ENCODE peak calls at places on chromosomes 4 and X, in six cellular contexts. Q, U, Z, V, H and A are unnamed samples.

GRCh38 chrX:116198810-116199209 is 28.3 kb downstream of the AGTR2 start:
- DNase-seq in Z (no peak), V (no peak), Q (no peak), H (no peak), U (peak), A (no peak)

GRCh38 chr4:3766791-3767561 is 791 bp downstream of the ADRA2C start:
- DNase-seq in Q (no peak), H (no peak), Z (no peak), V (no peak), U (peak), A (no peak)

GRCh38 chrX:53831662-53832635 is 145.4 kb upstream of the HUWE1 start:
- DNase-seq in H (peak), V (no peak), U (peak), Q (no peak), Z (peak), A (no peak)

GRCh38 chr4:137524642-137525384 is 7.5 kb downstream of the PCDH18 start:
- DNase-seq in U (no peak), Q (no peak), H (no peak), Z (peak), V (no peak), A (no peak)

GRCh38 chrX:44651347-44651746 is 108.7 kb upstream of the FUNDC1 start:
- DNase-seq in H (no peak), Z (no peak), V (no peak), Q (no peak), U (peak), A (no peak)

GRCh38 chr4:112817933-112818921 is 181.3 kb downstream of the LARP7 start:
- DNase-seq in V (peak), U (peak), Q (no peak), H (no peak), Z (peak), A (peak)

GRCh38 chrX:9291666-9292065 is 173.2 kb upstream of the TBL1X start:
- DNase-seq in H (no peak), Q (no peak), U (peak), Z (no peak), V (no peak), A (no peak)

GRCh38 chrX:6644411-6644810 is 109.5 kb upstream of the VCX3A start:
- DNase-seq in U (no peak), V (no peak), Q (no peak), Z (no peak), H (no peak), A (no peak)

GRCh38 chrX:144791298-144791697 is 456.0 kb upstream of the SPANXN1 start:
- DNase-seq in H (no peak), V (no peak), U (peak), Z (no peak), Q (no peak), A (no peak)

GRCh38 chrX:135522132-135522530 is 1.7 kb downstream of the INTS6L start:
- DNase-seq in Z (no peak), V (no peak), H (no peak), U (no peak), Q (no peak), A (no peak)

GRCh38 chr4:25875281-25875745 is 12.5 kb upstream of the SEL1L3 start:
- DNase-seq in H (no peak), U (no peak), Q (no peak), Z (no peak), V (no peak), A (no peak)

GRCh38 chr4:5460106-5460801 is 248.1 kb downstream of the EVC2 start:
- DNase-seq in Q (peak), Z (peak), U (peak), H (no peak), V (no peak), A (no peak)

GRCh38 chr4:150722908-150723362 is 141.0 kb downstream of the MAB21L2 start:
- DNase-seq in H (no peak), Q (peak), U (peak), Z (no peak), V (peak), A (no peak)

GRCh38 chr4:172232966-172233365 is 419.8 kb downstream of the GALNTL6 start:
- DNase-seq in U (peak), H (no peak), Z (no peak), Q (no peak), V (no peak), A (no peak)

GRCh38 chr4:48269861-48270515 is 350 bp upstream of the TEC start:
- DNase-seq in Z (peak), H (peak), Q (peak), U (peak), V (peak), A (peak)

GRCh38 chr4:188372856-188373255 is 233.6 kb downstream of the TRIML1 start:
- DNase-seq in U (peak), H (no peak), Q (no peak), V (no peak), Z (peak), A (no peak)

GRCh38 chr4:2040391-2041233 is 18.5 kb upstream of the NAT8L start:
- DNase-seq in Z (no peak), Q (no peak), V (no peak), H (no peak), U (no peak), A (no peak)

GRCh38 chrX:11887175-11887574 is 129.1 kb downstream of the MSL3 start:
- DNase-seq in H (no peak), Q (no peak), Z (no peak), V (no peak), U (peak), A (no peak)

GRCh38 chrX:153623310-153624029 is 23.5 kb upstream of the DUSP9 start:
- DNase-seq in U (no peak), Q (no peak), Z (no peak), V (no peak), H (no peak), A (no peak)

GRCh38 chr4:74112399-74113090 is 13.6 kb upstream of the CXCL2 start:
- DNase-seq in Q (no peak), Z (peak), H (no peak), U (no peak), V (no peak), A (no peak)

GRCh38 chrX:115449742-115450141 is 111.2 kb upstream of the PLS3 start:
- DNase-seq in H (no peak), V (peak), Q (peak), U (no peak), Z (no peak), A (no peak)

GRCh38 chr4:2935762-2936743 is 27.2 kb downstream of the NOP14 start:
- DNase-seq in Z (no peak), V (no peak), U (no peak), Q (peak), H (peak), A (no peak)

GRCh38 chr4:730511-730910 is 24.9 kb downstream of the PCGF3 start:
- DNase-seq in H (no peak), Q (no peak), U (no peak), Z (no peak), V (no peak), A (no peak)

GRCh38 chrX:155966876-155967275 is 30.6 kb upstream of the IL9R start:
- DNase-seq in Q (no peak), U (peak), Z (no peak), V (no peak), H (peak), A (no peak)

GRCh38 chr4:120718979-120719566 is 203.5 kb downstream of the PRDM5 start:
- DNase-seq in V (no peak), H (no peak), U (peak), Z (peak), Q (no peak), A (no peak)

GRCh38 chr4:180057198-180057821 is 2185.9 kb upstream of the TENM3 start:
- DNase-seq in Q (no peak), Z (no peak), V (no peak), H (no peak), U (peak), A (peak)

GRCh38 chrX:23900220-23900797 is 7.4 kb downstream of the APOO start:
- DNase-seq in V (no peak), Z (no peak), Q (no peak), U (peak), H (no peak), A (no peak)

GRCh38 chr4:6463311-6464289 is 8.8 kb downstream of the PPP2R2C start:
- DNase-seq in H (no peak), V (no peak), Z (no peak), U (no peak), Q (peak), A (peak)

GRCh38 chr4:127632420-127633403 is at the start of gene INTU:
- DNase-seq in Q (peak), H (no peak), V (peak), U (peak), Z (peak), A (peak)

GRCh38 chrX:123590842-123591491 is 141.9 kb downstream of the THOC2 start:
- DNase-seq in Z (peak), U (no peak), H (no peak), Q (no peak), V (no peak), A (no peak)

GRCh38 chrX:51837926-51838325 is 55.5 kb upstream of the MAGED1 start:
- DNase-seq in U (no peak), H (no peak), Z (peak), Q (peak), V (no peak), A (no peak)

GRCh38 chr4:44121210-44121609 is 327.4 kb downstream of the KCTD8 start:
- DNase-seq in U (no peak), V (no peak), Q (no peak), H (no peak), Z (no peak), A (no peak)

GRCh38 chrX:19344661-19345060 is 934 bp downstream of the PDHA1 start:
- DNase-seq in H (no peak), U (no peak), Z (no peak), Q (no peak), V (no peak), A (no peak)
- H3K27ac ChIP-seq in H (peak), U (no peak), Z (no peak), Q (no peak), V (peak), A (no peak)

GRCh38 chr4:145881585-145881984 is 57.0 kb downstream of the ZNF827 start:
- DNase-seq in V (no peak), Q (no peak), H (no peak), Z (no peak), U (no peak), A (no peak)

GRCh38 chr4:145876531-145877180 is 62.0 kb downstream of the ZNF827 start:
- DNase-seq in H (no peak), U (no peak), Q (no peak), V (no peak), Z (no peak), A (no peak)

GRCh38 chr4:145879598-145879997 is 59.0 kb downstream of the ZNF827 start:
- DNase-seq in Z (peak), H (no peak), V (no peak), Q (no peak), U (no peak), A (no peak)

GRCh38 chr4:145880355-145880960 is 58.2 kb downstream of the ZNF827 start:
- DNase-seq in U (no peak), H (no peak), Z (no peak), Q (no peak), V (no peak), A (no peak)

DNA sequence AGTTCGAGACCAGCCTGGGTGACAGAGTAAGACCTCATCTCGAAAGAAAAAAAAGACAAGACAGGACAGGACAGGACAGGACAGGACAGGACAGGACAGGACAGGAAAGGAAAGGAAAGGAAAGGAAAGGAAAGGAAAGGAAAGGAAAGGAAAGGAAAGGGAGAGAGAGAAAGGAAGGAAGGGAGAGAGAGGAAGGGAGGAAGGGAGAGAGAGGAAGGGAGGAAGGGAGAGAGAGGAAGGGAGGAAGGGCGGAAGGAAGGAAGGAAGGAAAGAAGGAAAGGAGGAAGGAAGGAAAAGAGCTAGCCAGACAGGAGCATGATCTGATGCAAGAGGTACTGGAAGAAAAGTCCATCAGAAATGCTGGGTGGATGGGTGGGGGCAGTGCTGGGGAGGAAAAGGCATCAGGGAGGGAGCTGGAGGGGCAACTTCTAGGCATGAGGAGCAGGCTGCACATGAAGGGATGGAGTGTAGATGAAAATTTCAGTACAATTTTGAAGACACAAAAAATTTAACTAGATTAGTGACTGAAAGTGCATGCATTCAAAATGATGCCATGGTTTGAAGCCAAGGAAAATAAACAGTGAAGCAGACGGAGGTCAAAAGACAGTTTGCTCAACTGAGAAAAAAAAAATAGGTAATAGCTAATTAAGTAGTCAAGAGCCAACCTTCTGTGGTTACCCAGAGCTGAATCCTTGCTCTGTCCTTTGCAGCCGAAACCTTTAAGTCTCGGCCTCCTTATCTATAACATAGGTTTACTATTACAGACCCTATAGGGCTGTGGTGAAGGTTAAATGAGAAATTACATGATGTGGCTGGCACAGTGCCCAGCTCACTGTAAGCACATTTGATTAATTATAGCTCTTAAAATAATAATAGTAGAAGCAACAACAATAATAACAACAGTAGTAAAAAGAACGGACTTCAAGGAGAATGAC is 59.9 kb downstream of the ZNF827 start:
- DNase-seq in Q (no peak), H (no peak), V (no peak), Z (peak), U (no peak), A (no peak)
- H3K27ac ChIP-seq in Q (peak), H (no peak), V (no peak), Z (no peak), U (no peak), A (no peak)

DNA sequence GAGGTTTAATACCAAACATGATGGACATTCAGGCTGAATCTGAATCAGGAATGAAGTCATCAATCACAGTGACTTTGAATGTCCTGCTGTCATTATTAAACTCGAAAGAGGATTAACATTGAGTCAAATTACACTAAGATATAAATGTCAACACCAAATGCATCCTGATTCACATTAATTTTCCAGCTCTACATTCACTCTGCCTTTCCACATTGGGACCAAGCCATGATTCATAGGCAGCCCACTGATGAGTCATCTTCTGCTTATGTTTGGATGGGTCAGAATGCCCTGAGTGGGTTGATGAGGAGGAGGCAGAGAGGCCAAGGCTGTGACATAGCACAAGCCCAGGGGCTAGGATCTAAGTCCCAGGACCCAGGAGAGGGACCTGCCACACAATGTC is 247.6 kb upstream of the RPS6KA3 start:
- DNase-seq in U (no peak), V (no peak), Z (peak), Q (no peak), H (no peak), A (no peak)
- H3K27ac ChIP-seq in U (no peak), V (peak), Z (peak), Q (no peak), H (no peak), A (no peak)

GRCh38 chrX:40145670-40146470 is 48.1 kb upstream of the BCOR start:
- DNase-seq in H (no peak), Q (no peak), U (no peak), V (no peak), Z (no peak), A (no peak)
- H3K27ac ChIP-seq in H (no peak), Q (peak), U (no peak), V (peak), Z (no peak), A (no peak)

GRCh38 chrX:13721819-13722527 is 12.4 kb downstream of the TRAPPC2 start:
- DNase-seq in V (no peak), Q (no peak), U (no peak), Z (peak), H (no peak), A (no peak)
- H3K27ac ChIP-seq in V (no peak), Q (peak), U (no peak), Z (peak), H (no peak), A (peak)

GRCh38 chr4:87130985-87131753 is 89.2 kb downstream of the KLHL8 start:
- DNase-seq in Z (no peak), Q (no peak), V (no peak), U (no peak), H (no peak), A (no peak)
- H3K27ac ChIP-seq in Z (no peak), Q (no peak), V (peak), U (no peak), H (no peak), A (no peak)

GRCh38 chr4:76948441-76949292 is 885 bp upstream of the SEPTIN11 start:
- DNase-seq in U (peak), Z (peak), H (peak), V (peak), Q (peak), A (peak)

GRCh38 chr4:76951333-76952033 is 1.9 kb downstream of the SEPTIN11 start:
- DNase-seq in Q (no peak), U (no peak), Z (no peak), V (no peak), H (no peak), A (no peak)

GRCh38 chr4:76950846-76951321 is 1.3 kb downstream of the SEPTIN11 start:
- DNase-seq in Z (peak), V (peak), Q (no peak), U (peak), H (no peak), A (peak)

GRCh38 chr4:76949293-76950051 is at the start of gene SEPTIN11:
- DNase-seq in Q (peak), H (peak), U (peak), Z (peak), V (peak), A (peak)

DNA sequence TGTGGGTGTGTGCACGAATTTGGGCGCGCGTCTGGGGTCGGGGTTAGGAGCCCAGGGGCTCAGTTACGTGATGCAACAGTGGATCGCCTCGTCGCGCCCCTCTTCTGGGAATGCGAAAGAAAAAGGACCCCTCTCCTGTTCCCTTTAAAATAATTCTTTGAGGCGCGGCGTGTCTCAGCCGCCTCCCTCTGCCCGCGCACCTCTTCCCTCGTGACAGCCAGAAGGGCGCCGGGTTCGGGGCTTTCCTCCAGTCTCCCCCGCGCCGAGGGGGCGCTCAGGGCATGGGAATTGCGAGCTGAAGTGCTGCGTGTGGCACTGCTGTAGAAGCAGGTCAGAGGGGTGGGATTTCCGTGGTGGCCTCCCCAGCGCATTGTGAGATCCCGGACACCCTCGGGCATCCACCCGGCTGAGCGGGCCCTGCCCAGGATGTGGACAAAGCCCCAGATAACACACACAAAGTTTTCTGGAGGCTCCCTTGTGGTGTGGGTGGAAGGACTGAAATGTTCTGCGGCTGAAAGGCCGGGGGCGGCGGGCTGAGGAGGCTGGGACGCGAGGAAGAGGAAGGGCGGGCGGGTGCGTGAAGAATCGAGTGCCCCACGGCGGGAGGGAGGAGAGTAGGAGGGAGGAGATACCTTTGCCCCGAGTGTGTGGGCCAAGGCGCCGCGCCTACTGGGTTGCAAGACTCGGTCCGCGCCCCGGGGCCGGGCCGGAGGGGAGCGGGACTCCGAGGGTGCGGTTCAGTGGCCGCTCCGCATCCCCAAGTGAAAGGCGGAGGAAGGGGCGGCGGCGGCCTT is 697 bp downstream of the SEPTIN11 start:
- DNase-seq in Z (no peak), H (peak), Q (no peak), U (peak), V (peak), A (peak)
- H3K27ac ChIP-seq in Z (peak), H (peak), Q (peak), U (peak), V (peak), A (peak)

DNA sequence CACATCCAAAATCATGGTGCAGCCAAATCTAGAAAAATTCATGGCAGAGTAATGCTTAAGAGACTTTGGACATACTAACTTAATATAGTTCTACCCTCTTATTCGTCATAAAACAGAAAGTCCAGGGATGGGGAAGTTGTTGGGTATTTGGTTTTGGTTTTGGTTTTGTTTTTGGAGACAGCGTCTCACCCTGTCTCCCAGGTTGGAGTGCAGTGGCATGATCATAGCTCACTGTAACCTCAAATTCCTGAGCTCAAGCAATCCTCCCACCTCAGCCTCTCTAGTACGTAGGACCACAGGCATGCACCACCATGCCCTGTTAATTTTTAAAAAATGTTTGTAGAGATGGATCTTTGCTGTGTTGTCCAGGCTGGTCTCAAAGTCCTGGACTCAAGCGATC is 271.8 kb upstream of the TENM3 start:
- DNase-seq in Z (no peak), H (no peak), U (no peak), Q (no peak), V (no peak), A (no peak)
- H3K27ac ChIP-seq in Z (no peak), H (no peak), U (no peak), Q (no peak), V (no peak), A (no peak)

DNA sequence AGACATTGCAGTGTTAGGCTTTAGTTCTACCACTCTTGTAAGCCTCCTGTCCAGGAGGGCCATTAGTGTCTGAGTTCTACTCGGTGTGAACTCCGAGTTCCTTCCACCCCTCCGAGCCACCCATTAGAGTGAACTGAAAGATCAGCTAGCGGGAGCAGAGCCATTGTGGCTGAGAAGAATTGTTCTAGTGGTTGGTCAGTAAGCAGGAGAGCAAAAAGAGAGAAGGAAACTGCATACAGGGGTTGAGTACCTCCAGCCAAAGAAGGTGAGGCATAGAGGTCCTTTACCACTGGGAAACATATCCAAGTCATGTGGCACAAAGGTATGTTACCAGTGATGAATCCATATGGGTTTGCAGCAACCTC is 96.9 kb downstream of the CPE start:
- DNase-seq in V (no peak), Q (no peak), H (no peak), Z (no peak), U (no peak), A (no peak)
- H3K27ac ChIP-seq in V (no peak), Q (no peak), H (no peak), Z (no peak), U (no peak), A (no peak)